ENCODE peak calls at places on chromosomes 13 and 19, in eight cellular contexts. J, K, V, B, A, Q, Y and C are unnamed samples.

GRCh38 chr13:109684836-109685602 is 101.4 kb downstream of the IRS2 start:
- DNase-seq in A (no peak), B (no peak), Q (peak), K (no peak), V (no peak), Y (no peak), J (no peak), C (no peak)

GRCh38 chr13:110758195-110758594 is 44.7 kb downstream of the ING1 start:
- DNase-seq in B (no peak), V (no peak), Y (peak), K (no peak), A (no peak), Q (no peak), J (peak), C (no peak)

GRCh38 chr19:50233308-50233910 is 30.0 kb downstream of the MYH14 start:
- DNase-seq in V (no peak), K (no peak), A (no peak), Y (no peak), B (no peak), J (no peak), Q (no peak), C (no peak)

GRCh38 chr19:44685877-44686276 is 13.1 kb upstream of the CEACAM16 start:
- DNase-seq in V (no peak), Q (no peak), A (peak), B (no peak), K (no peak), J (peak), Y (peak), C (peak)

GRCh38 chr13:78131811-78132210 is 213.2 kb upstream of the EDNRB start:
- DNase-seq in J (peak), A (no peak), B (no peak), Y (peak), K (no peak), V (no peak), Q (no peak), C (no peak)

GRCh38 chr13:33870046-33870668 is 52.2 kb downstream of the RFC3 start:
- DNase-seq in B (no peak), Y (no peak), J (no peak), K (no peak), V (no peak), A (no peak), Q (no peak), C (no peak)

GRCh38 chr13:105817011-105817410 is 718.5 kb downstream of the EFNB2 start:
- DNase-seq in Q (no peak), J (no peak), A (no peak), B (no peak), V (no peak), Y (no peak), K (no peak), C (no peak)

GRCh38 chr13:109454167-109454917 is 332.0 kb downstream of the IRS2 start:
- DNase-seq in K (no peak), V (no peak), Y (no peak), J (peak), A (no peak), B (no peak), Q (no peak), C (no peak)

GRCh38 chr19:10961073-10961762 is 388 bp downstream of the SMARCA4 start:
- DNase-seq in A (no peak), Q (peak), K (no peak), Y (peak), B (no peak), V (no peak), J (peak), C (peak)

GRCh38 chr13:103067751-103068563 is 1.7 kb upstream of the SLC10A2 start:
- DNase-seq in Y (no peak), J (no peak), V (no peak), A (no peak), B (no peak), K (no peak), Q (no peak), C (no peak)

GRCh38 chr13:36142735-36143134 is 11.6 kb upstream of the DCLK1 start:
- DNase-seq in K (no peak), Q (no peak), V (no peak), A (no peak), J (no peak), B (no peak), Y (no peak), C (no peak)

GRCh38 chr13:44026194-44026593 is 146.5 kb downstream of the LACC1 start:
- DNase-seq in Y (no peak), A (no peak), B (no peak), Q (no peak), V (no peak), K (no peak), J (no peak), C (no peak)

GRCh38 chr19:379796-380195 is 29.2 kb downstream of the C2CD4C start:
- DNase-seq in B (no peak), A (no peak), K (no peak), Y (no peak), Q (no peak), V (no peak), J (no peak), C (no peak)

GRCh38 chr13:20672772-20673171 is 30.7 kb upstream of the IL17D start:
- DNase-seq in V (no peak), K (no peak), Q (no peak), B (no peak), A (no peak), J (peak), Y (peak), C (no peak)

GRCh38 chr13:36559388-36559787 is 114.4 kb upstream of the SERTM1 start:
- DNase-seq in V (no peak), A (no peak), Q (no peak), Y (no peak), B (no peak), K (no peak), J (no peak), C (no peak)

GRCh38 chr19:11560404-11560988 is 1.5 kb upstream of the ELOF1 start:
- DNase-seq in V (no peak), A (no peak), K (no peak), Y (peak), Q (peak), B (peak), J (peak), C (peak)

GRCh38 chr13:49610176-49610575 is 18.1 kb upstream of the ARL11 start:
- DNase-seq in V (no peak), B (no peak), A (no peak), Y (no peak), J (no peak), Q (no peak), K (no peak), C (no peak)

GRCh38 chr19:9850235-9850959 is 15.3 kb downstream of the PIN1 start:
- DNase-seq in Y (no peak), B (no peak), V (no peak), K (no peak), Q (no peak), A (no peak), J (no peak), C (no peak)

GRCh38 chr13:31807090-31807541 is 67.8 kb downstream of the RXFP2 start:
- DNase-seq in B (no peak), Y (no peak), J (peak), A (no peak), V (no peak), Q (no peak), K (no peak), C (no peak)

GRCh38 chr13:51714663-51715168 is 89.2 kb downstream of the DHRS12 start:
- DNase-seq in Y (peak), A (no peak), J (peak), K (no peak), B (no peak), Q (no peak), V (no peak), C (no peak)

GRCh38 chr13:67049744-67050143 is 180.4 kb downstream of the PCDH9 start:
- DNase-seq in Q (no peak), K (no peak), B (no peak), V (no peak), J (no peak), Y (no peak), A (no peak), C (no peak)

GRCh38 chr13:50094615-50095293 is 79.5 kb downstream of the KCNRG start:
- DNase-seq in Y (peak), Q (no peak), K (no peak), B (no peak), J (peak), V (no peak), A (no peak), C (no peak)

GRCh38 chr13:26964278-26965057 is 203.9 kb upstream of the GPR12 start:
- DNase-seq in Q (no peak), B (no peak), J (no peak), K (no peak), V (no peak), Y (peak), A (no peak), C (no peak)

GRCh38 chr19:1087813-1088418 is 7.3 kb downstream of the POLR2E start:
- DNase-seq in B (no peak), Y (no peak), J (no peak), A (no peak), K (peak), Q (no peak), V (no peak), C (peak)

GRCh38 chr13:111249637-111250360 is 70.6 kb upstream of the TEX29 start:
- DNase-seq in A (no peak), K (no peak), Y (no peak), J (peak), Q (no peak), V (no peak), B (no peak), C (no peak)

GRCh38 chr19:7905298-7905697 is 1.6 kb downstream of the MAP2K7 start:
- DNase-seq in Y (no peak), A (peak), V (peak), J (no peak), Q (no peak), B (no peak), K (no peak), C (no peak)

GRCh38 chr13:74136089-74136658 is 2.0 kb upstream of the KLF12 start:
- DNase-seq in Q (peak), K (peak), A (peak), Y (peak), B (peak), J (peak), V (no peak), C (no peak)

GRCh38 chr13:101915333-101915732 is 462.9 kb downstream of the ITGBL1 start:
- DNase-seq in K (no peak), Y (no peak), A (no peak), J (no peak), V (no peak), B (no peak), Q (no peak), C (no peak)

GRCh38 chr13:110294146-110294545 is 12.8 kb downstream of the COL4A1 start:
- DNase-seq in A (no peak), K (no peak), Q (no peak), V (peak), B (no peak), Y (peak), J (peak), C (no peak)

GRCh38 chr13:88704600-88705275 is 1033.6 kb downstream of the SLITRK5 start:
- DNase-seq in V (no peak), J (no peak), Q (no peak), K (no peak), Y (no peak), B (no peak), A (no peak), C (no peak)

GRCh38 chr13:80571346-80572307 is 230.7 kb upstream of the SPRY2 start:
- DNase-seq in J (no peak), Y (no peak), B (no peak), A (no peak), K (no peak), Q (no peak), V (no peak), C (no peak)

GRCh38 chr13:110340812-110341444 is 33.8 kb downstream of the COL4A2 start:
- DNase-seq in V (peak), Q (peak), K (peak), B (no peak), J (peak), Y (peak), A (peak), C (no peak)

GRCh38 chr13:50122465-50122864 is 107.2 kb downstream of the KCNRG start:
- DNase-seq in B (no peak), J (no peak), K (no peak), Q (no peak), V (no peak), Y (no peak), A (no peak), C (no peak)

GRCh38 chr13:50208826-50209335 is 193.6 kb downstream of the KCNRG start:
- DNase-seq in K (peak), Q (peak), B (no peak), A (peak), V (peak), Y (peak), J (peak), C (peak)

GRCh38 chr19:30555075-30555787 is 183.0 kb downstream of the ZNF536 start:
- DNase-seq in B (no peak), Q (no peak), Y (no peak), K (no peak), A (no peak), V (no peak), J (peak), C (no peak)

GRCh38 chr13:34000955-34001354 is 183.0 kb downstream of the RFC3 start:
- DNase-seq in Q (no peak), J (no peak), V (no peak), Y (no peak), A (no peak), K (no peak), B (no peak), C (no peak)

GRCh38 chr13:28865312-28865711 is 45.2 kb downstream of the MTUS2 start:
- DNase-seq in V (no peak), K (no peak), Y (no peak), A (no peak), Q (no peak), B (no peak), J (no peak), C (no peak)

GRCh38 chr19:35155441-35155840 is 906 bp downstream of the FXYD5 start:
- DNase-seq in B (no peak), J (no peak), V (no peak), Y (no peak), A (no peak), Q (no peak), K (no peak), C (no peak)

GRCh38 chr19:35155981-35156672 is 1.6 kb downstream of the FXYD5 start:
- DNase-seq in K (no peak), Y (no peak), B (no peak), V (no peak), Q (no peak), A (no peak), J (no peak), C (no peak)

GRCh38 chr19:35151273-35152065 is 3.1 kb upstream of the FXYD5 start:
- DNase-seq in B (no peak), J (no peak), Q (no peak), Y (no peak), K (no peak), V (no peak), A (no peak), C (no peak)

GRCh38 chr19:35154535-35155406 is at the start of gene FXYD5:
- DNase-seq in V (peak), J (peak), B (no peak), Y (peak), K (peak), A (peak), Q (peak), C (peak)

DNA sequence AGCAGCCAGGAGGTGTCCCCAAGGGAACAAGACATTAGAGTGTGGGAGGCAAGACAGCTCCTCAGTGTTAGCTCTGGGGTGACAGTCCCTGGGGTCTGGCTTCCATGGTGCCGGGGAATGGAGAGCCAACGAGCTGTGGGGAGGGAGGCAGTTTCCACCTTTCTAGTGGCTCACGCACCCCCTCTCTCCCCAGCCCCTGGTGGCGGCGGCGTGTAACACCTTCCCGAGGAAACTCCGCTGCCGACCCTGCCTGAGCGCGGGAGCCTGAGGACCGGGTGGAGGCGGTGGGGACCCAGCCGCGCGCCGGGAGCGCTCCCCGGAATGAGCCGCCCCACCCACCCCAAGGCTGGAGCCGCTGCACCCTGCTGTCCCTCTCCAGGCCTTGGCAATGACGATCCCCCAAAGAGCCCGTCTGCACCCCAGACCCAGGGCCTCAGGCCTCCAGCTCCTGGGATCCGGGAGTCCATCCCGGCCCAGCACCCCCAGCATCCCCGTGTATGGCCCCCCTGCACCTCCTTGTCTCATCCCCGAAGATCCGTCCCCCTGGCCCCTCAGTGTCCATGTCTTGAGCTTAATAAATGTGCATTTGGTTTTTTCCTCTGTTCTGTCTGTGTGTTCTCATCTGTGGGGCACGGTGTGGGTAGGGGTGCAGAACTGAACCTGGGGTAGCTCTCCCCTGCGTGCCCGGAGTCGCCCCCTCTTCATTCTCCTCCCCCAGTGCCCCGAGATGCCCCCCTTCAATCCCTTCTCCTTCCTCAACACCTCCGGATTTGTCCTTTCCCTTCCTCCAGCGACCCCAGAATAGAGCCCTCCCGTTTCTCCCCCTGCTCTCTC is 617 bp upstream of the FXYD5 start:
- DNase-seq in J (peak), B (peak), Y (no peak), Q (peak), K (no peak), V (no peak), A (peak), C (peak)
- TF ChIP-seq CTCF in J (peak), B (peak), Y (peak), Q (peak), K (peak), V (no peak), A (peak), C (peak)

GRCh38 chr19:48735031-48735615 is 5.3 kb downstream of the RASIP1 start:
- DNase-seq in K (no peak), J (no peak), B (no peak), V (no peak), Y (no peak), A (peak), Q (no peak), C (no peak)
- TF ChIP-seq CTCF in K (no peak), J (no peak), B (no peak), V (no peak), Y (no peak), A (no peak), Q (no peak), C (no peak)

GRCh38 chr19:18490719-18491118 is 31.2 kb downstream of the ELL start:
- DNase-seq in K (no peak), A (no peak), J (no peak), B (no peak), Y (no peak), Q (no peak), V (no peak), C (no peak)

GRCh38 chr19:18487576-18488402 is 34.1 kb downstream of the ELL start:
- DNase-seq in V (no peak), K (no peak), J (no peak), B (no peak), A (no peak), Q (no peak), Y (no peak), C (no peak)

GRCh38 chr19:18489627-18490184 is 32.2 kb downstream of the ELL start:
- DNase-seq in V (no peak), K (no peak), Q (no peak), B (no peak), J (no peak), Y (no peak), A (no peak), C (no peak)

GRCh38 chr19:18488403-18488723 is 33.5 kb downstream of the ELL start:
- DNase-seq in B (no peak), A (no peak), J (peak), V (no peak), Y (peak), Q (no peak), K (no peak), C (no peak)

GRCh38 chr19:18488838-18489626 is 32.8 kb downstream of the ELL start:
- DNase-seq in Q (peak), Y (no peak), V (no peak), J (no peak), B (peak), A (no peak), K (no peak), C (no peak)
- TF ChIP-seq CTCF in Q (peak), Y (peak), V (no peak), J (peak), B (peak), A (no peak), K (no peak), C (peak)

GRCh38 chr13:40503966-40504591 is 162.4 kb downstream of the FOXO1 start:
- DNase-seq in A (no peak), Q (no peak), J (peak), V (no peak), B (no peak), Y (peak), K (no peak), C (no peak)
- TF ChIP-seq CTCF in A (no peak), Q (no peak), J (no peak), V (no peak), B (no peak), Y (no peak), K (no peak), C (no peak)

GRCh38 chr19:45884682-45885555 is 1.0 kb downstream of the IRF2BP1 start:
- DNase-seq in B (no peak), V (no peak), J (no peak), A (peak), K (no peak), Q (peak), Y (no peak), C (no peak)

GRCh38 chr19:45883881-45884681 is 1.9 kb downstream of the IRF2BP1 start:
- DNase-seq in K (no peak), J (no peak), V (no peak), Y (no peak), B (no peak), A (peak), Q (peak), C (no peak)

GRCh38 chr19:45882652-45883585 is 3.0 kb downstream of the IRF2BP1 start:
- DNase-seq in B (peak), Y (peak), A (peak), V (peak), J (peak), Q (peak), K (peak), C (peak)

GRCh38 chr19:45881909-45882528 is 3.9 kb downstream of the IRF2BP1 start:
- DNase-seq in V (no peak), B (peak), Q (peak), Y (no peak), K (no peak), A (peak), J (no peak), C (no peak)

DNA sequence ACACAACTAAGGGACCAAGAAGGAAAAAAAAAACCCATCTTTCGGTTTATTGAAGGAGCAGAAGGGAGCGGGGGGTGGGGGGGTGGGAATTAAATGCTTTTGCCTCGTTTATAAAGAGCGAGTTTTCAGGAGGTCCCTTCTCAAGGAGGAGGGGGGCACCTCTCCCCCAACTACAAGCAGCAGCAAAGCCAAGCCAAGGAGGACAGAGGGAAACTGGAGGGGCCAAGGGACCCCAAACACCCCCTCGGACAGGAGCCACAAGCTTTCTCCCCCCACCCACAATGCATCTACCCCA is 2.4 kb downstream of the IRF2BP1 start:
- DNase-seq in V (no peak), A (no peak), Y (no peak), B (no peak), J (no peak), K (no peak), Q (no peak), C (no peak)
- TF ChIP-seq CTCF in V (no peak), A (no peak), Y (no peak), B (peak), J (no peak), K (no peak), Q (no peak), C (peak)

DNA sequence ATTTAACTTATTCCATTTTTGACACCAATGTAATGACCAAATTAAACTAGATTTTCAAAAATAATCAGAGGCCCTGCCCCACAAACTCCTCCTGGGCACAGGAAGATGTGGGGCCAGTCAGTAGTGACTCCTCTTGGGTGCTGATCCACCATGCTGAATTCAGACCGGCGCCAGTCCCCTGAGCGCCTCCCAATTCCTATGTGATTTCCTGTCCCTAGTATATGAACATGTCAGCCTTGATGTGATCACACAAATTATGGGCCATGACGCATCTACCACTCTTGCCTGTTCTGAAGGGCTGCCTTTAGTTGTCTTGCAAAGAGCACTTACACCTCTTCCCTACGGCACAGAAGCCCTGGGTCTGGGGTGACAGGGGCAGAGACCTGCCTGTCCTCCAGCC is 5.8 kb upstream of the ATP11A start:
- DNase-seq in A (no peak), V (no peak), Y (no peak), K (no peak), J (no peak), Q (peak), B (peak), C (no peak)
- TF ChIP-seq CTCF in A (no peak), V (no peak), Y (no peak), K (no peak), J (no peak), Q (no peak), B (no peak), C (no peak)